ENCODE peak calls at places on chromosomes 2 and 18, in eight cellular contexts. F is A549, C is BJ, N is epithelial cell of esophagus, G is fibroblast of lung, H is foreskin fibroblast, A is transverse colon, K is upper lobe of right lung. B is an unnamed sample.

GRCh38 chr18:25310045-25310444 is 41.9 kb downstream of the ZNF521 start:
- DNase-seq in F (no peak), C (no peak), N (peak; percentile 29), G (peak; percentile 83), H (peak; percentile 85), A (no peak), K (no peak), B (peak; percentile 55)

GRCh38 chr2:205077159-205077558 is 531.9 kb downstream of the PARD3B start:
- DNase-seq in F (no peak), C (no peak), N (no peak), G (no peak), H (no peak), A (no peak), K (no peak), B (no peak)

GRCh38 chr2:233449071-233449901 is 95.0 kb downstream of the DGKD start:
- DNase-seq in F (peak; percentile 77), C (no peak), N (peak; percentile 53), G (peak; percentile 46), H (peak; percentile 81), A (peak; percentile 32), K (peak; percentile 67), B (peak; percentile 23)

GRCh38 chr18:26812462-26812861 is 53.0 kb downstream of the AQP4 start:
- DNase-seq in F (no peak), C (no peak), N (no peak), G (no peak), H (no peak), A (no peak), K (no peak), B (no peak)

GRCh38 chr2:1742680-1743395 is 1.5 kb downstream of the PXDN start:
- DNase-seq in F (peak; percentile 58), C (peak; percentile 80), N (peak; percentile 94), G (peak; percentile 94), H (peak; percentile 98), A (peak; percentile 70), K (peak; percentile 84), B (peak; percentile 89)

GRCh38 chr2:109510136-109511028 is 103.4 kb downstream of the SEPTIN10 start:
- DNase-seq in F (peak; percentile 74), C (no peak), N (peak; percentile 75), G (peak; percentile 49), H (peak; percentile 88), A (peak; percentile 84), K (peak; percentile 83), B (peak; percentile 56)

GRCh38 chr2:233414273-233414654 is 60.0 kb downstream of the DGKD start:
- DNase-seq in F (peak; percentile 78), C (no peak), N (peak; percentile 10), G (peak; percentile 73), H (peak; percentile 20), A (no peak), K (no peak), B (no peak)

GRCh38 chr2:199439542-199439941 is 18.2 kb downstream of the SATB2 start:
- DNase-seq in F (no peak), C (no peak), N (no peak), G (peak; percentile 51), H (no peak), A (no peak), K (no peak), B (no peak)

GRCh38 chr18:1014496-1014895 is 109.8 kb downstream of the ADCYAP1 start:
- DNase-seq in F (no peak), C (no peak), N (no peak), G (peak; percentile 29), H (no peak), A (no peak), K (no peak), B (no peak)

GRCh38 chr2:180203972-180204371 is 196.9 kb upstream of the CWC22 start:
- DNase-seq in F (no peak), C (no peak), N (peak; percentile 97), G (peak; percentile 81), H (peak; percentile 87), A (no peak), K (no peak), B (no peak)

GRCh38 chr2:144912206-144912605 is 392.3 kb upstream of the ZEB2 start:
- DNase-seq in F (no peak), C (peak; percentile 41), N (no peak), G (peak; percentile 51), H (no peak), A (no peak), K (no peak), B (no peak)

GRCh38 chr2:196591621-196592022 is 47.9 kb upstream of the CCDC150 start:
- DNase-seq in F (no peak), C (no peak), N (no peak), G (no peak), H (no peak), A (no peak), K (no peak), B (no peak)

GRCh38 chr2:2846379-2847130 is 515.5 kb upstream of the MYT1L start:
- DNase-seq in F (no peak), C (no peak), N (peak; percentile 45), G (no peak), H (no peak), A (no peak), K (peak; percentile 62), B (no peak)

GRCh38 chr2:217033191-217033590 is 173.3 kb upstream of the TNP1 start:
- DNase-seq in F (no peak), C (no peak), N (no peak), G (no peak), H (no peak), A (no peak), K (no peak), B (no peak)

GRCh38 chr2:222174450-222174849 is 124.3 kb downstream of the PAX3 start:
- DNase-seq in F (no peak), C (no peak), N (no peak), G (no peak), H (no peak), A (no peak), K (no peak), B (no peak)

GRCh38 chr2:145484443-145485086 is 964.6 kb upstream of the ZEB2 start:
- DNase-seq in F (peak; percentile 68), C (peak; percentile 52), N (peak; percentile 84), G (peak; percentile 76), H (peak; percentile 88), A (no peak), K (no peak), B (peak; percentile 16)

GRCh38 chr2:3669656-3670055 is 11.7 kb downstream of the ALLC start:
- DNase-seq in F (no peak), C (no peak), N (no peak), G (no peak), H (no peak), A (no peak), K (peak; percentile 40), B (no peak)

GRCh38 chr2:168246483-168247340 is 683 bp downstream of the STK39 start:
- DNase-seq in F (peak; percentile 68), C (no peak), N (peak; percentile 72), G (peak; percentile 74), H (peak; percentile 85), A (peak; percentile 82), K (peak; percentile 91), B (peak; percentile 26)

GRCh38 chr2:241540766-241541561 is 17.6 kb upstream of the BOK start:
- DNase-seq in F (peak; percentile 80), C (no peak), N (peak; percentile 87), G (peak; percentile 38), H (peak; percentile 76), A (peak; percentile 63), K (peak; percentile 88), B (no peak)

GRCh38 chr2:231361701-231362588 is 33.6 kb upstream of the B3GNT7 start:
- DNase-seq in F (no peak), C (no peak), N (no peak), G (no peak), H (no peak), A (peak; percentile 10), K (peak; percentile 84), B (no peak)

GRCh38 chr2:460861-461260 is 173.0 kb upstream of the ALKAL2 start:
- DNase-seq in F (no peak), C (no peak), N (no peak), G (peak; percentile 46), H (no peak), A (peak; percentile 16), K (no peak), B (peak; percentile 41)

GRCh38 chr2:219441451-219442205 is 7.0 kb downstream of the SPEG start:
- DNase-seq in F (peak; percentile 46), C (no peak), N (peak; percentile 44), G (peak; percentile 69), H (peak; percentile 87), A (peak; percentile 55), K (no peak), B (no peak)

GRCh38 chr2:53058526-53058925 is 709.1 kb upstream of the CHAC2 start:
- DNase-seq in F (peak; percentile 4), C (no peak), N (peak; percentile 77), G (peak; percentile 57), H (peak; percentile 41), A (no peak), K (no peak), B (no peak)

GRCh38 chr2:236748385-236748784 is 178.8 kb downstream of the ACKR3 start:
- DNase-seq in F (no peak), C (no peak), N (peak; percentile 73), G (no peak), H (no peak), A (peak; percentile 17), K (no peak), B (no peak)

GRCh38 chr18:54612237-54612636 is 21.2 kb downstream of the DYNAP start:
- DNase-seq in F (peak; percentile 29), C (no peak), N (peak; percentile 92), G (peak; percentile 1), H (peak; percentile 10), A (no peak), K (no peak), B (no peak)

GRCh38 chr2:74147729-74148456 is at the start of gene BOLA3:
- DNase-seq in F (peak; percentile 82), C (no peak), N (peak; percentile 78), G (peak; percentile 70), H (peak; percentile 95), A (peak; percentile 89), K (peak; percentile 94), B (no peak)
- TF ChIP-seq CTCF in F (peak; percentile 89), C (peak; percentile 23), N (peak; percentile 21), G (no peak), H (peak; percentile 34), A (peak; percentile 53), K (peak; percentile 71), B (peak; percentile 42)

DNA sequence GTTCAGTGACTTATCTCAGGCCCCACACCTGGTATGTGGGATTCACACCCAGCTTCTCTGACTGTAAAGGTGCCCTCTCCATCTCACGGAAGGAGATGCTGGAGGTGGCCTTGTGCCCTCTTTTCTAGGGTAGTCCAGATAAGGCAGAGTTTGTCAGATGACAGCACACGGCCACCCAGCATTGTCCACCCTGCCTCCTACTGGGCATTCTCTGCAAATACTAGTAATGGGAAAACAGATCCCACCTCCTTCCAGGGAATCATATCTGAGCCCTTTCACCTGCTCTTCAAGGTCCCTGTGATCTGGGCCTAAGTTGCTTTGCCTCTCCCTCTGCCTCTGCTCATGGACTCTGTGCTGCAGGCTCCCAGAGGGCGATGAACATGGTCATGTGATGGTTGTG is 214.7 kb downstream of the CLIP4 start:
- DNase-seq in F (no peak), C (no peak), N (no peak), G (no peak), H (no peak), A (no peak), K (no peak), B (no peak)
- H3K4me3 ChIP-seq in F (no peak overlapping the region), C (no peak overlapping the region), N (no peak overlapping the region), G (no peak overlapping the region), H (no peak overlapping the region), A (no peak overlapping the region), K (no peak overlapping the region), B (no peak overlapping the region)

GRCh38 chr2:10028407-10028987 is 14.9 kb upstream of the KLF11 start:
- DNase-seq in F (no peak), C (no peak), N (no peak), G (no peak), H (no peak), A (no peak), K (no peak), B (no peak)
- TF ChIP-seq CTCF in F (no peak), C (no peak), N (no peak), G (peak; percentile 0), H (no peak), A (no peak), K (no peak), B (no peak)

GRCh38 chr2:170819941-170820646 is 3.4 kb downstream of the GAD1 start:
- DNase-seq in F (no peak), C (no peak), N (no peak), G (no peak), H (no peak), A (no peak), K (no peak), B (no peak)
- H3K4me3 ChIP-seq in F (no peak overlapping the region), C (no peak overlapping the region), N (no peak overlapping the region), G (no peak overlapping the region), H (no peak overlapping the region), A (no peak overlapping the region), K (peak overlapping the region; percentile 29), B (no peak overlapping the region)

B was measured in astrocyte of the cerebellum.